ENCODE peak calls at places on chromosomes 6 and 20, in five cellular contexts. M is IMR-90, F is SK-N-SH, K is spleen, E is cardiac muscle cell. H is an unnamed sample.

GRCh38 chr20:38275815-38276550 is 15.4 kb upstream of the KIAA1755 start:
- DNase-seq in M (peak; percentile 96), F (no peak), K (no peak), E (peak; percentile 81), H (no peak)

GRCh38 chr6:52049252-52050050 is 38.0 kb downstream of the PKHD1 start:
- DNase-seq in M (peak; percentile 37), F (peak; percentile 36), K (no peak), E (peak; percentile 49), H (no peak)

GRCh38 chr6:128131036-128131435 is 230.2 kb upstream of the THEMIS start:
- DNase-seq in M (no peak), F (no peak), K (no peak), E (no peak), H (no peak)

GRCh38 chr6:25342784-25343183 is 63.6 kb downstream of the CARMIL1 start:
- DNase-seq in M (peak; percentile 24), F (peak; percentile 33), K (no peak), E (peak; percentile 72), H (no peak)

GRCh38 chr6:2765896-2766766 is 938 bp downstream of the WRNIP1 start:
- DNase-seq in M (peak; percentile 30), F (peak; percentile 83), K (peak; percentile 93), E (peak; percentile 56), H (peak; percentile 88)

GRCh38 chr6:166540631-166541331 is 45.7 kb downstream of the RAMACL start:
- DNase-seq in M (peak; percentile 17), F (no peak), K (no peak), E (no peak), H (no peak)

GRCh38 chr6:97440590-97441176 is 157.7 kb upstream of the MMS22L start:
- DNase-seq in M (peak; percentile 12), F (peak; percentile 60), K (no peak), E (peak; percentile 33), H (no peak)

GRCh38 chr6:37082390-37082789 is 76.9 kb downstream of the FGD2 start:
- DNase-seq in M (no peak), F (no peak), K (no peak), E (no peak), H (no peak)

GRCh38 chr6:158960046-158960445 is 40.0 kb downstream of the RSPH3 start:
- DNase-seq in M (no peak), F (no peak), K (no peak), E (no peak), H (no peak)

DNA sequence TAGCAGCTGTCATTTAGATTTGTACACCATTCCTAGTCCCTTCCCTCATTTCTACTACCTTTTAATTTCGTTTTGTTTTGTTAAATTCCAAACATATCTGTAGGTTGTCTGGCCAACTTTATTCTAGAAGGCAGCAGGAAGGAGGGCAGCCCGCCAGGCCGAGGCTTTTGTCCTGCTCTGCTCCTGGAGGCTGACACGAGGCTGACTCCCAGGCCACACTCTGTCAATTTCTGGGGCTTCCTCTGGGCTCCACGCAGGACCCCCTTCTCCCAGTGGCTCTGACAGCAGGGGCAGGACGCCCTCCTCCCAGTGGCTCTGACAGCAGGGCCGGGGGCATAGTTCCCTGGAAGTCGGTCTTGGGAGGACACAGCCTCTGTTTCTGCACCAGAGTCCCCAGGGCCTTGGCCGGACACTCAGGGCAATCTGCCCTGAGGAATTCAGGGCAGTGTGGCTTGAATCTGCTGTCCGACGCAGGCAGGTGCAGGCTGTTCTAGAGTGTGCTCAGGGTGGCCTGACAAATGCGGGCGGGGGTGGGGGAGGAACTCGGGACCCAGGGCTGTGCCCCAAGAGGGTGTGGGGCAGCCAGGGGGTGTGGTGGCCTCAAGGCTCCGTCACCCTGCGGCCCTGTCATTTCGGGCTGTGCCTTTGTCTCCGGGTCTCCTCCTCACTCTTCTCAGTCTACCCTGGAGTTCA is 11.8 kb downstream of the SMOC2 start:
- DNase-seq in M (no peak), F (no peak), K (no peak), E (peak; percentile 28), H (peak; percentile 77)
- H3K4me1 ChIP-seq in M (no peaks in the 10 kb centered on the region), F (no peaks in the 10 kb centered on the region), K (no peaks in the 10 kb centered on the region), E (no peaks in the 10 kb centered on the region), H (no peaks in the 10 kb centered on the region)

GRCh38 chr20:57136734-57137133 is 129.7 kb downstream of the BMP7 start:
- DNase-seq in M (no peak), F (no peak), K (peak; percentile 7), E (no peak), H (no peak)
- H3K4me1 ChIP-seq in M (no peaks in the 10 kb centered on the region), F (no peaks in the 10 kb centered on the region), K (no peaks in the 10 kb centered on the region), E (peaks cover 4% of the 10 kb centered on the region), H (no peaks in the 10 kb centered on the region)

DNA sequence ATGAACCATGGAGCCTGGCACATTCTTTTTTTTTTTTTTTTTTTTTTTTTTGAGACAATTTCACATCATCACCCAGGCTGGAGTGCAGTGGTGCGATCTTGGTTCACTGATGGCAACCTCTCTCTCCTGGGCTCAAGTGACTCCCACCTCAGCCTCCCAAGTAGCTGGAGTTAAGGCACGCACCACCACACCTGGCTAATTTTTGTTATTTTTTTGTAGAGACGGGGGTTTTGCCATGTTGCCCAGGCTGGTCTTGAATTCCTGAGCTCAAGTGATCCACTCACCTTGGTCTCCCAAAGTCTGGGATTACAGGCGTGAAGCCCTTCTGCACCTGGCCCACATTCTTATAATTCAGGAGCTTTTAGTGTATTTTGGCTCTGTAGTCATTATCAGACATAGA is 17.4 kb downstream of the ARID1B start:
- DNase-seq in M (no peak), F (no peak), K (no peak), E (no peak), H (no peak)
- H3K4me1 ChIP-seq in M (peaks cover 11% of the 10 kb centered on the region), F (peaks cover 25% of the 10 kb centered on the region), K (peaks cover 39% of the 10 kb centered on the region), E (peaks cover 40% of the 10 kb centered on the region), H (peaks cover 5% of the 10 kb centered on the region)

DNA sequence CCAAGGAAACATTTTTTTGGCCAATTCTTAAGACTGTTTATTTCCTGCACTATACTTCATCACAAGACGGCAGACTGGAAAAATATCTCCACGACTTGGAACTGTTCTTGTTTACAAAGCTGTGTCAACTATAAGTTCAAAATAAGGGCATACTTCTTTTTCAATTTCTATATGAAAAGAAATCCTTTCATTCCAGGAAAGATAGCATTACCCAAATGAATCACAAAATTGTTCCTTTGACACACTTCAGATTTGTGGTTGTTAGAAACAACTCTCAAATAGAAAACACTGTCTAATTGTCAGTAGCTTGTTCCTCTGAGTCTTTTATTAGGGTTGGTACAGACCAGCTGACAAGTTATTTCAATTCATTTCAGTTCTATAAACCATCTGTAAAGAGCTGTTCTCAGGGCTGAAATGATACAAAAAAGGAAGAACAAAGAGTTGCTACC is 212.9 kb upstream of the PRDM1 start:
- DNase-seq in M (no peak), F (no peak), K (no peak), E (no peak), H (no peak)
- H3K4me1 ChIP-seq in M (no peaks in the 10 kb centered on the region), F (no peaks in the 10 kb centered on the region), K (no peaks in the 10 kb centered on the region), E (no peaks in the 10 kb centered on the region), H (no peaks in the 10 kb centered on the region)

GRCh38 chr6:138494312-138494711 is 5.0 kb downstream of the NHSL1 start:
- DNase-seq in M (no peak), F (no peak), K (no peak), E (no peak), H (no peak)
- H3K4me1 ChIP-seq in M (peaks cover 11% of the 10 kb centered on the region), F (no peaks in the 10 kb centered on the region), K (no peaks in the 10 kb centered on the region), E (peaks cover 6% of the 10 kb centered on the region), H (peaks cover 7% of the 10 kb centered on the region)

DNA sequence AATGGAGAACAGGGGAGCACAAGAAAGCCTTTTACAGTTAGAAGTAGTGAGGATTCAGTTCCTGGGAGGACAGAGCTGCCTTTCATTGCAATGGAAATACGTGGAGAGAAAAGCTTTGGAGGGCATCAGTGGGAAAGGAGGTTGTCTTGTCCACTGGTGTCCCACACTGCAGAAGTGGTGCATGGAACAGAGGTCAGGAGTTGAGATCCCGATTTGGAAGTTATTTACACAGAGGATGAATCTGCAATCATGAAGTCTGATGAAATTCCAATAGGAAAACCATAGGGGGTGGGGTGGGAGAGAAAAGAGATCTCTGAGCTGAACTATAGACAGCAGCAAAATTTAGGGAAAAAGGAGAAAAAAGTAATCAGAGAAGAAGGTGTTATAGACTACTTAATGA is 33.6 kb downstream of the ADGRG6 start:
- DNase-seq in M (no peak), F (no peak), K (no peak), E (no peak), H (no peak)
- H3K4me1 ChIP-seq in M (peaks cover 5% of the 10 kb centered on the region), F (no peaks in the 10 kb centered on the region), K (no peaks in the 10 kb centered on the region), E (peaks cover 6% of the 10 kb centered on the region), H (no peaks in the 10 kb centered on the region)

GRCh38 chr6:18264338-18265098 is at the start of gene DEK:
- DNase-seq in M (peak; percentile 81), F (peak; percentile 97), K (peak; percentile 94), E (peak; percentile 87), H (peak; percentile 93)
- H3K4me1 ChIP-seq in M (peaks cover 16% of the 10 kb centered on the region), F (peaks cover 17% of the 10 kb centered on the region), K (peaks cover 26% of the 10 kb centered on the region), E (no peaks in the 10 kb centered on the region), H (peaks cover 9% of the 10 kb centered on the region)

H was measured in kidney.